ENCODE peak calls at places on chromosome 1, in five cellular contexts. E, Z, B, W and U are unnamed samples.

GRCh38 chr1:150809651-150810050 is 1.6 kb upstream of the CTSK start:
- DNase-seq in E (no peak), Z (no peak), B (no peak), W (no peak), U (no peak)

GRCh38 chr1:153100241-153100640 is 5.9 kb upstream of the SPRR2E start:
- DNase-seq in E (no peak), Z (no peak), B (no peak), W (no peak), U (no peak)

GRCh38 chr1:217982711-217983405 is 302.2 kb upstream of the RRP15 start:
- DNase-seq in E (no peak), Z (peak; percentile 25), B (no peak), W (no peak), U (peak; percentile 26)

GRCh38 chr1:184854456-184855180 is 100.0 kb upstream of the EDEM3 start:
- DNase-seq in E (peak; percentile 54), Z (no peak), B (no peak), W (no peak), U (no peak)

GRCh38 chr1:154767315-154768240 is 102.5 kb downstream of the KCNN3 start:
- DNase-seq in E (peak; percentile 56), Z (no peak), B (no peak), W (no peak), U (no peak)

GRCh38 chr1:211329764-211330201 is 3.1 kb downstream of the TRAF5 start:
- DNase-seq in E (no peak), Z (no peak), B (peak; percentile 62), W (no peak), U (no peak)

GRCh38 chr1:46372440-46372839 is 21.7 kb upstream of the FAAH start:
- DNase-seq in E (no peak), Z (no peak), B (no peak), W (no peak), U (no peak)

GRCh38 chr1:60895167-60896124 is 186.9 kb upstream of the NFIA start:
- DNase-seq in E (peak; percentile 68), Z (no peak), B (no peak), W (no peak), U (no peak)

GRCh38 chr1:40819101-40819500 is 35.5 kb downstream of the KCNQ4 start:
- DNase-seq in E (no peak), Z (no peak), B (no peak), W (no peak), U (no peak)

GRCh38 chr1:232767381-232768074 is 37.7 kb upstream of the MAP10 start:
- DNase-seq in E (peak; percentile 70), Z (peak; percentile 63), B (peak; percentile 95), W (no peak), U (no peak)

GRCh38 chr1:236733654-236734053 is 47.4 kb downstream of the ACTN2 start:
- DNase-seq in E (no peak), Z (no peak), B (no peak), W (no peak), U (no peak)

DNA sequence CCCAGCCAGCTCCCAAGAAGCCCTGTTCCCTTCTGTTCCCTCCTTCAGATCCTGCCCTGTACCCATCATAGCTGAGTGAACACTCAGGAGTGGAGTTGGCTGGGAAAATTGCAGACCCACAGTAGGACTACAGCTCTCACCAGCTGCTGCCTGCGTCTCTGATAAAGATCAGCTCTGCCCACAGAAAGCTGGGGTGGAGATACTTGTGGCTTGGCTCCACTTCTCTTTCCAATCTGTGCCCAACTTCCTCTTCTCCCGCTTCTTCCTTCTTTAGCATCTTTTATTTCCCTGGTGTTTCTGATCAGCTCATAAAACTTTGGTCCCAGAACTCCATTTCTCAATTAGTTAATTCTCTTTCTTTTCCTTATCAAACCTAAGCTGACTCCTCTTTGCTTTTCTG is 5.5 kb upstream of the CD1A start:
- DNase-seq in E (no peak), Z (no peak), B (no peak), W (no peak), U (no peak)
- TF ChIP-seq CTCF in E (no peak), Z (no peak), B (no peak), W (no peak), U (no peak)

GRCh38 chr1:84726593-84727275 is 36.5 kb upstream of the SSX2IP start:
- DNase-seq in E (peak; percentile 12), Z (no peak), B (no peak), W (no peak), U (no peak)

GRCh38 chr1:84736445-84736844 is 46.2 kb upstream of the SSX2IP start:
- DNase-seq in E (no peak), Z (no peak), B (no peak), W (no peak), U (no peak)

GRCh38 chr1:84735483-84735882 is 45.2 kb upstream of the SSX2IP start:
- DNase-seq in E (no peak), Z (no peak), B (no peak), W (no peak), U (no peak)

GRCh38 chr1:84732520-84732919 is 42.3 kb upstream of the SSX2IP start:
- DNase-seq in E (no peak), Z (no peak), B (no peak), W (no peak), U (no peak)

GRCh38 chr1:84731519-84731918 is 41.3 kb upstream of the SSX2IP start:
- DNase-seq in E (no peak), Z (no peak), B (no peak), W (no peak), U (no peak)
- TF ChIP-seq CTCF in E (no peak), Z (no peak), B (no peak), W (no peak), U (no peak)

GRCh38 chr1:24849653-24850295 is 80.3 kb downstream of the RUNX3 start:
- DNase-seq in E (peak; percentile 48), Z (no peak), B (peak; percentile 65), W (no peak), U (no peak)
- TF ChIP-seq CTCF in E (no peak), Z (no peak), B (no peak), W (no peak), U (no peak)

GRCh38 chr1:48249868-48250267 is 27.4 kb downstream of the SLC5A9 start:
- DNase-seq in E (no peak), Z (no peak), B (no peak), W (no peak), U (no peak)
- TF ChIP-seq CTCF in E (no peak), Z (no peak), B (no peak), W (no peak), U (no peak)

GRCh38 chr1:192735298-192735697 is 73.5 kb upstream of the RGS2 start:
- DNase-seq in E (no peak), Z (no peak), B (no peak), W (no peak), U (no peak)

GRCh38 chr1:192739476-192740184 is 69.2 kb upstream of the RGS2 start:
- DNase-seq in E (no peak), Z (no peak), B (no peak), W (no peak), U (no peak)

GRCh38 chr1:192740214-192740613 is 68.6 kb upstream of the RGS2 start:
- DNase-seq in E (no peak), Z (no peak), B (no peak), W (no peak), U (no peak)

GRCh38 chr1:192741095-192741494 is 67.7 kb upstream of the RGS2 start:
- DNase-seq in E (no peak), Z (no peak), B (no peak), W (no peak), U (no peak)

GRCh38 chr1:192737311-192737710 is 71.5 kb upstream of the RGS2 start:
- DNase-seq in E (no peak), Z (no peak), B (no peak), W (no peak), U (no peak)
- TF ChIP-seq CTCF in E (no peak), Z (no peak), B (no peak), W (no peak), U (no peak)

GRCh38 chr1:245585252-245585959 is 430.6 kb downstream of the KIF26B start:
- DNase-seq in E (peak; percentile 69), Z (no peak), B (no peak), W (no peak), U (no peak)
- TF ChIP-seq CTCF in E (no peak), Z (no peak), B (no peak), W (no peak), U (no peak)

GRCh38 chr1:28640766-28641165 is 2.1 kb downstream of the TAF12 start:
- DNase-seq in E (peak; percentile 15), Z (no peak), B (no peak), W (no peak), U (no peak)
- TF ChIP-seq CTCF in E (peak; percentile 37), Z (no peak), B (no peak), W (no peak), U (peak; percentile 8)

GRCh38 chr1:3349161-3349967 is 105.1 kb upstream of the ARHGEF16 start:
- DNase-seq in E (peak; percentile 43), Z (no peak), B (no peak), W (no peak), U (no peak)
- TF ChIP-seq CTCF in E (no peak), Z (no peak), B (no peak), W (no peak), U (no peak)

DNA sequence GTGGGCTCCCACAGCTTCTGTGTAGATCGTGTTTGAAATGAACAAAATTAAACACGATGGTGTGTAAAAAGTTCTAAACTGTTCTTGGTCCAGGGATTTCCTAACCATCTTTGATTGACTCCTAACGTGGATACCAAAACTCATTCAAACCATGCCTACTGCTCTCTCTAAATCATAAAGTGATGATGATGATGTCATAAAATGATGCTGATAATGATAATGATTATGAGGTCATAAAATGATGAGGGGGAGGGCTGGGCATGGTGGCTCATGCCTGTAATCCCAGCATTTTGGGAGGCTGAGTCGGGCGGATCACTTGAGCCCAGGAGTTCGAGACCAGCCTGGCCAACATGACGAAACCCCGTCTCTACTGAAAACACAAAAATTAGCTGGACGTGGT is 133.3 kb upstream of the COA6 start:
- DNase-seq in E (no peak), Z (no peak), B (peak; percentile 6), W (no peak), U (no peak)
- TF ChIP-seq CTCF in E (no peak), Z (no peak), B (no peak), W (no peak), U (no peak)